ENCODE peak calls at places on chromosome 20, in nine cellular contexts. One of them, this sample, is unnamed.

GRCh38 chr20:53725575-53725970 is 131.9 kb upstream of the ZNF217 start:
- DNase-seq in iris pigment epithelial cell: no peak
- DNase-seq in A673: no peak
- DNase-seq in amygdala: no peak
- DNase-seq in central memory CD4-positive, alpha-beta T cell: no peak
- DNase-seq in sciatic nerve: no peak
- DNase-seq in T1000: no peak
- DNase-seq in lower lobe of right lung: no peak
- DNase-seq in stimulated activated CD4-positive, alpha-beta T cell treated with anti-CD3 and anti-CD28 coated beads, Interleukin-1b, Interleukin-23, amount 100 ng/mL, for 24 hours: no peak
- DNase-seq in this sample: no peak

GRCh38 chr20:15637971-15638754 is 935.1 kb downstream of the KIF16B start:
- DNase-seq in iris pigment epithelial cell: no peak
- DNase-seq in A673: no peak
- DNase-seq in amygdala: no peak
- DNase-seq in central memory CD4-positive, alpha-beta T cell: no peak
- DNase-seq in sciatic nerve: no peak
- DNase-seq in T1000: no peak
- DNase-seq in lower lobe of right lung: no peak
- DNase-seq in stimulated activated CD4-positive, alpha-beta T cell treated with anti-CD3 and anti-CD28 coated beads, Interleukin-1b, Interleukin-23, amount 100 ng/mL, for 24 hours: no peak
- DNase-seq in this sample: no peak

GRCh38 chr20:33568378-33569289 is 78.7 kb downstream of the CBFA2T2 start:
- DNase-seq in iris pigment epithelial cell: no peak
- DNase-seq in A673: peak; percentile 30
- DNase-seq in amygdala: peak; percentile 68
- DNase-seq in central memory CD4-positive, alpha-beta T cell: no peak
- DNase-seq in sciatic nerve: no peak
- DNase-seq in T1000: no peak
- DNase-seq in lower lobe of right lung: no peak
- DNase-seq in stimulated activated CD4-positive, alpha-beta T cell treated with anti-CD3 and anti-CD28 coated beads, Interleukin-1b, Interleukin-23, amount 100 ng/mL, for 24 hours: no peak
- DNase-seq in this sample: no peak

GRCh38 chr20:32830437-32830836 is 10.7 kb downstream of the MAPRE1 start:
- DNase-seq in iris pigment epithelial cell: peak; percentile 86
- DNase-seq in A673: no peak
- DNase-seq in amygdala: no peak
- DNase-seq in central memory CD4-positive, alpha-beta T cell: no peak
- DNase-seq in sciatic nerve: no peak
- DNase-seq in T1000: no peak
- DNase-seq in lower lobe of right lung: no peak
- DNase-seq in stimulated activated CD4-positive, alpha-beta T cell treated with anti-CD3 and anti-CD28 coated beads, Interleukin-1b, Interleukin-23, amount 100 ng/mL, for 24 hours: no peak
- DNase-seq in this sample: no peak

GRCh38 chr20:51886891-51887608 is 84.7 kb upstream of the SALL4 start:
- DNase-seq in iris pigment epithelial cell: no peak
- DNase-seq in A673: peak; percentile 28
- DNase-seq in amygdala: no peak
- DNase-seq in central memory CD4-positive, alpha-beta T cell: no peak
- DNase-seq in sciatic nerve: no peak
- DNase-seq in T1000: no peak
- DNase-seq in lower lobe of right lung: no peak
- DNase-seq in stimulated activated CD4-positive, alpha-beta T cell treated with anti-CD3 and anti-CD28 coated beads, Interleukin-1b, Interleukin-23, amount 100 ng/mL, for 24 hours: no peak
- DNase-seq in this sample: no peak

GRCh38 chr20:63908008-63908682 is 13.2 kb downstream of the DNAJC5 start:
- DNase-seq in iris pigment epithelial cell: no peak
- DNase-seq in A673: no peak
- DNase-seq in amygdala: no peak
- DNase-seq in central memory CD4-positive, alpha-beta T cell: no peak
- DNase-seq in sciatic nerve: no peak
- DNase-seq in T1000: no peak
- DNase-seq in lower lobe of right lung: no peak
- DNase-seq in stimulated activated CD4-positive, alpha-beta T cell treated with anti-CD3 and anti-CD28 coated beads, Interleukin-1b, Interleukin-23, amount 100 ng/mL, for 24 hours: no peak
- DNase-seq in this sample: no peak

GRCh38 chr20:36036688-36037087 is 68.3 kb downstream of the CNBD2 start:
- DNase-seq in iris pigment epithelial cell: no peak
- DNase-seq in A673: no peak
- DNase-seq in amygdala: no peak
- DNase-seq in central memory CD4-positive, alpha-beta T cell: no peak
- DNase-seq in sciatic nerve: no peak
- DNase-seq in T1000: no peak
- DNase-seq in lower lobe of right lung: no peak
- DNase-seq in stimulated activated CD4-positive, alpha-beta T cell treated with anti-CD3 and anti-CD28 coated beads, Interleukin-1b, Interleukin-23, amount 100 ng/mL, for 24 hours: no peak
- DNase-seq in this sample: no peak

GRCh38 chr20:5504061-5504739 is 187.4 kb upstream of the PROKR2 start:
- DNase-seq in iris pigment epithelial cell: peak; percentile 40
- DNase-seq in A673: peak; percentile 41
- DNase-seq in amygdala: peak; percentile 68
- DNase-seq in central memory CD4-positive, alpha-beta T cell: no peak
- DNase-seq in sciatic nerve: peak; percentile 80
- DNase-seq in T1000: no peak
- DNase-seq in lower lobe of right lung: peak; percentile 72
- DNase-seq in stimulated activated CD4-positive, alpha-beta T cell treated with anti-CD3 and anti-CD28 coated beads, Interleukin-1b, Interleukin-23, amount 100 ng/mL, for 24 hours: no peak
- DNase-seq in this sample: no peak

GRCh38 chr20:36273414-36274247 is 32.5 kb upstream of the DLGAP4 start:
- DNase-seq in iris pigment epithelial cell: peak; percentile 18
- DNase-seq in A673: peak; percentile 30
- DNase-seq in amygdala: no peak
- DNase-seq in central memory CD4-positive, alpha-beta T cell: no peak
- DNase-seq in sciatic nerve: no peak
- DNase-seq in T1000: no peak
- DNase-seq in lower lobe of right lung: no peak
- DNase-seq in stimulated activated CD4-positive, alpha-beta T cell treated with anti-CD3 and anti-CD28 coated beads, Interleukin-1b, Interleukin-23, amount 100 ng/mL, for 24 hours: no peak
- DNase-seq in this sample: no peak

GRCh38 chr20:50558483-50558925 is 48.3 kb downstream of the PTPN1 start:
- DNase-seq in iris pigment epithelial cell: peak; percentile 88
- DNase-seq in A673: no peak
- DNase-seq in amygdala: no peak
- DNase-seq in central memory CD4-positive, alpha-beta T cell: no peak
- DNase-seq in sciatic nerve: no peak
- DNase-seq in T1000: peak; percentile 36
- DNase-seq in lower lobe of right lung: no peak
- DNase-seq in stimulated activated CD4-positive, alpha-beta T cell treated with anti-CD3 and anti-CD28 coated beads, Interleukin-1b, Interleukin-23, amount 100 ng/mL, for 24 hours: no peak
- DNase-seq in this sample: no peak